ENCODE peak calls at places on chromosome 5, in seven cellular contexts. One of them, this sample, is unnamed.

GRCh38 chr5:392431-392988 is 50.5 kb upstream of the EXOC3 start:
- DNase-seq in NCI-H2081: peak
- DNase-seq in naive thymus-derived CD4-positive, alpha-beta T cell: peak
- DNase-seq in kidney glomerular epithelial cell: no peak
- DNase-seq in NCI-H1417 treated with DMSO at 0.1 percent for 48 hours: no peak
- DNase-seq in CD8-positive, alpha-beta T cell: peak
- DNase-seq in AG09319: no peak
- DNase-seq in this sample: peak

GRCh38 chr5:173884402-173885053 is 3.6 kb upstream of the CPEB4 start:
- DNase-seq in naive thymus-derived CD4-positive, alpha-beta T cell: no peak
- DNase-seq in NCI-H1417 treated with DMSO at 0.1 percent for 48 hours: no peak
- DNase-seq in CD8-positive, alpha-beta T cell: peak
- DNase-seq in AG09319: no peak
- DNase-seq in NCI-H2081: no peak
- DNase-seq in kidney glomerular epithelial cell: no peak
- DNase-seq in this sample: peak

GRCh38 chr5:171945476-171945875 is 61.0 kb downstream of the FBXW11 start:
- DNase-seq in NCI-H1417 treated with DMSO at 0.1 percent for 48 hours: no peak
- DNase-seq in CD8-positive, alpha-beta T cell: no peak
- DNase-seq in AG09319: no peak
- DNase-seq in naive thymus-derived CD4-positive, alpha-beta T cell: no peak
- DNase-seq in kidney glomerular epithelial cell: no peak
- DNase-seq in NCI-H2081: no peak
- DNase-seq in this sample: no peak

GRCh38 chr5:55894135-55894534 is 43.0 kb downstream of the IL31RA start:
- DNase-seq in AG09319: no peak
- DNase-seq in CD8-positive, alpha-beta T cell: no peak
- DNase-seq in NCI-H1417 treated with DMSO at 0.1 percent for 48 hours: no peak
- DNase-seq in naive thymus-derived CD4-positive, alpha-beta T cell: no peak
- DNase-seq in NCI-H2081: no peak
- DNase-seq in kidney glomerular epithelial cell: no peak
- DNase-seq in this sample: no peak

GRCh38 chr5:150161242-150162141 is 5.1 kb upstream of the CDX1 start:
- DNase-seq in CD8-positive, alpha-beta T cell: peak
- DNase-seq in kidney glomerular epithelial cell: peak
- DNase-seq in NCI-H2081: peak
- DNase-seq in NCI-H1417 treated with DMSO at 0.1 percent for 48 hours: no peak
- DNase-seq in AG09319: no peak
- DNase-seq in naive thymus-derived CD4-positive, alpha-beta T cell: peak
- DNase-seq in this sample: peak

GRCh38 chr5:112036206-112036605 is 279.2 kb upstream of the NREP start:
- DNase-seq in naive thymus-derived CD4-positive, alpha-beta T cell: no peak
- DNase-seq in CD8-positive, alpha-beta T cell: no peak
- DNase-seq in NCI-H1417 treated with DMSO at 0.1 percent for 48 hours: no peak
- DNase-seq in NCI-H2081: no peak
- DNase-seq in AG09319: no peak
- DNase-seq in kidney glomerular epithelial cell: no peak
- DNase-seq in this sample: no peak

GRCh38 chr5:1412163-1412562 is 33.1 kb downstream of the SLC6A3 start:
- DNase-seq in CD8-positive, alpha-beta T cell: no peak
- DNase-seq in NCI-H1417 treated with DMSO at 0.1 percent for 48 hours: no peak
- DNase-seq in AG09319: no peak
- DNase-seq in kidney glomerular epithelial cell: no peak
- DNase-seq in naive thymus-derived CD4-positive, alpha-beta T cell: no peak
- DNase-seq in NCI-H2081: no peak
- DNase-seq in this sample: no peak

GRCh38 chr5:79448336-79448735 is 65.6 kb downstream of the HOMER1 start:
- DNase-seq in AG09319: no peak
- DNase-seq in naive thymus-derived CD4-positive, alpha-beta T cell: no peak
- DNase-seq in CD8-positive, alpha-beta T cell: no peak
- DNase-seq in NCI-H2081: no peak
- DNase-seq in NCI-H1417 treated with DMSO at 0.1 percent for 48 hours: no peak
- DNase-seq in kidney glomerular epithelial cell: peak
- DNase-seq in this sample: no peak

GRCh38 chr5:84378420-84378819 is 6.3 kb downstream of the EDIL3 start:
- DNase-seq in AG09319: no peak
- DNase-seq in NCI-H2081: no peak
- DNase-seq in CD8-positive, alpha-beta T cell: no peak
- DNase-seq in NCI-H1417 treated with DMSO at 0.1 percent for 48 hours: no peak
- DNase-seq in naive thymus-derived CD4-positive, alpha-beta T cell: no peak
- DNase-seq in kidney glomerular epithelial cell: peak
- DNase-seq in this sample: no peak

GRCh38 chr5:68873198-68873597 is 220.6 kb upstream of the SLC30A5 start:
- DNase-seq in NCI-H1417 treated with DMSO at 0.1 percent for 48 hours: no peak
- DNase-seq in CD8-positive, alpha-beta T cell: no peak
- DNase-seq in NCI-H2081: no peak
- DNase-seq in kidney glomerular epithelial cell: no peak
- DNase-seq in naive thymus-derived CD4-positive, alpha-beta T cell: no peak
- DNase-seq in AG09319: no peak
- DNase-seq in this sample: no peak

GRCh38 chr5:159094745-159095144 is 5.0 kb downstream of the EBF1 start:
- DNase-seq in NCI-H2081: peak
- DNase-seq in naive thymus-derived CD4-positive, alpha-beta T cell: peak
- DNase-seq in CD8-positive, alpha-beta T cell: peak
- DNase-seq in kidney glomerular epithelial cell: peak
- DNase-seq in NCI-H1417 treated with DMSO at 0.1 percent for 48 hours: no peak
- DNase-seq in AG09319: peak
- DNase-seq in this sample: peak

GRCh38 chr5:157892974-157893373 is 34.0 kb upstream of the CLINT1 start:
- DNase-seq in naive thymus-derived CD4-positive, alpha-beta T cell: no peak
- DNase-seq in CD8-positive, alpha-beta T cell: no peak
- DNase-seq in NCI-H2081: no peak
- DNase-seq in kidney glomerular epithelial cell: no peak
- DNase-seq in NCI-H1417 treated with DMSO at 0.1 percent for 48 hours: no peak
- DNase-seq in AG09319: no peak
- DNase-seq in this sample: no peak

GRCh38 chr5:136006767-136007251 is 22.0 kb upstream of the TGFBI start:
- DNase-seq in naive thymus-derived CD4-positive, alpha-beta T cell: no peak
- DNase-seq in NCI-H1417 treated with DMSO at 0.1 percent for 48 hours: no peak
- DNase-seq in CD8-positive, alpha-beta T cell: no peak
- DNase-seq in AG09319: peak
- DNase-seq in NCI-H2081: no peak
- DNase-seq in kidney glomerular epithelial cell: peak
- DNase-seq in this sample: no peak

GRCh38 chr5:138831703-138832102 is 43.4 kb downstream of the LRRTM2 start:
- DNase-seq in AG09319: no peak
- DNase-seq in NCI-H1417 treated with DMSO at 0.1 percent for 48 hours: no peak
- DNase-seq in naive thymus-derived CD4-positive, alpha-beta T cell: no peak
- DNase-seq in CD8-positive, alpha-beta T cell: no peak
- DNase-seq in NCI-H2081: no peak
- DNase-seq in kidney glomerular epithelial cell: no peak
- DNase-seq in this sample: no peak

GRCh38 chr5:181109489-181110013 is 21.4 kb downstream of the OR2V1 start:
- DNase-seq in NCI-H2081: no peak
- DNase-seq in NCI-H1417 treated with DMSO at 0.1 percent for 48 hours: no peak
- DNase-seq in CD8-positive, alpha-beta T cell: no peak
- DNase-seq in naive thymus-derived CD4-positive, alpha-beta T cell: no peak
- DNase-seq in kidney glomerular epithelial cell: no peak
- DNase-seq in AG09319: no peak
- DNase-seq in this sample: no peak